ENCODE peak calls at places on chromosomes 4 and X, in seven cellular contexts. One of them, this sample, is unnamed.

GRCh38 chr4:101921370-101921769 is 130.8 kb downstream of the BANK1 start:
- DNase-seq in A549: no peak
- DNase-seq in A673: no peak
- DNase-seq in fibroblast of lung: no peak
- DNase-seq in astrocyte of the spinal cord: no peak
- DNase-seq in psoas muscle: no peak
- DNase-seq in IMR-90: no peak
- DNase-seq in this sample: no peak

GRCh38 chr4:91746551-91746950 is 557.2 kb upstream of the GRID2 start:
- DNase-seq in A549: no peak
- DNase-seq in A673: no peak
- DNase-seq in fibroblast of lung: no peak
- DNase-seq in astrocyte of the spinal cord: no peak
- DNase-seq in psoas muscle: no peak
- DNase-seq in IMR-90: no peak
- DNase-seq in this sample: no peak

GRCh38 chrX:103376118-103376978 is at the start of gene BEX3:
- DNase-seq in A549: peak; percentile 48
- DNase-seq in A673: peak; percentile 72
- DNase-seq in fibroblast of lung: peak; percentile 62
- DNase-seq in astrocyte of the spinal cord: peak; percentile 52
- DNase-seq in psoas muscle: peak; percentile 41
- DNase-seq in IMR-90: peak; percentile 59
- DNase-seq in this sample: no peak

GRCh38 chr4:168587326-168588125 is 90.7 kb downstream of the PALLD start:
- DNase-seq in A549: peak; percentile 38
- DNase-seq in A673: no peak
- DNase-seq in fibroblast of lung: peak; percentile 81
- DNase-seq in astrocyte of the spinal cord: peak; percentile 89
- DNase-seq in psoas muscle: peak; percentile 29
- DNase-seq in IMR-90: peak; percentile 88
- DNase-seq in this sample: no peak

GRCh38 chr4:52701207-52701606 is 42.1 kb upstream of the USP46 start:
- DNase-seq in A549: no peak
- DNase-seq in A673: no peak
- DNase-seq in fibroblast of lung: no peak
- DNase-seq in astrocyte of the spinal cord: no peak
- DNase-seq in psoas muscle: no peak
- DNase-seq in IMR-90: no peak
- DNase-seq in this sample: no peak

GRCh38 chrX:109880629-109881028 is 122.3 kb upstream of the TMEM164 start:
- DNase-seq in A549: no peak
- DNase-seq in A673: no peak
- DNase-seq in fibroblast of lung: no peak
- DNase-seq in astrocyte of the spinal cord: no peak
- DNase-seq in psoas muscle: no peak
- DNase-seq in IMR-90: no peak
- DNase-seq in this sample: no peak

GRCh38 chrX:133516691-133517090 is 101.4 kb upstream of the GPC4 start:
- DNase-seq in A549: no peak
- DNase-seq in A673: no peak
- DNase-seq in fibroblast of lung: peak; percentile 44
- DNase-seq in astrocyte of the spinal cord: no peak
- DNase-seq in psoas muscle: no peak
- DNase-seq in IMR-90: no peak
- DNase-seq in this sample: no peak

GRCh38 chr4:101753702-101754101 is 36.8 kb upstream of the BANK1 start:
- DNase-seq in A549: no peak
- DNase-seq in A673: no peak
- DNase-seq in fibroblast of lung: no peak
- DNase-seq in astrocyte of the spinal cord: no peak
- DNase-seq in psoas muscle: no peak
- DNase-seq in IMR-90: no peak
- DNase-seq in this sample: no peak

GRCh38 chr4:11165052-11165451 is 263.6 kb downstream of the HS3ST1 start:
- DNase-seq in A549: no peak
- DNase-seq in A673: no peak
- DNase-seq in fibroblast of lung: no peak
- DNase-seq in astrocyte of the spinal cord: peak; percentile 36
- DNase-seq in psoas muscle: no peak
- DNase-seq in IMR-90: no peak
- DNase-seq in this sample: no peak

GRCh38 chr4:43855283-43855682 is 593.3 kb downstream of the KCTD8 start:
- DNase-seq in A549: no peak
- DNase-seq in A673: no peak
- DNase-seq in fibroblast of lung: no peak
- DNase-seq in astrocyte of the spinal cord: no peak
- DNase-seq in psoas muscle: no peak
- DNase-seq in IMR-90: no peak
- DNase-seq in this sample: no peak

DNA sequence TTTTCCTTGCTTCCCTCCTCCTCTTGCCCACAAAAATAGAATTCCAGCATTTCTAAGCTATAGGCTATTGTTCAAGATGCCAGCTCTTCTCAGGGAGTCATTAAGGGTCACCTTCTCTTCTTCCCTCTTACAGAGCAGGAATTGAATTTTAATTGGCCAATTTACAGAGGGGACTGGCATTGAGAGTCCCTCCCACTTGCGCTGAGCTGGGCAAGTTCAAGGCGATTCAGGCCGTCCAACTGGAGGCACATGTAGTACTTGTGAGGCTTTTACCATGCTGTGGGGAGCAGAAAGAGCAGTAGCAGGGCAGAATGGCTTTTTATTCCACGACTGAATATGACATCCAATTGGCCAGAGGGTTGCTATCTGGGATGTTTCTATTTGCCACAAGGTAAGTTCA is 181.9 kb downstream of the SOWAHB start:
- DNase-seq in A549: no peak
- DNase-seq in A673: no peak
- DNase-seq in fibroblast of lung: no peak
- DNase-seq in astrocyte of the spinal cord: no peak
- DNase-seq in psoas muscle: no peak
- DNase-seq in IMR-90: no peak
- DNase-seq in this sample: no peak
- H3K4me3 ChIP-seq in A549: no peak overlapping the region
- H3K4me3 ChIP-seq in A673: no peak overlapping the region
- H3K4me3 ChIP-seq in fibroblast of lung: no peak overlapping the region
- H3K4me3 ChIP-seq in astrocyte of the spinal cord: no peak overlapping the region
- H3K4me3 ChIP-seq in psoas muscle: no peak overlapping the region
- H3K4me3 ChIP-seq in IMR-90: no peak overlapping the region
- H3K4me3 ChIP-seq in this sample: no peak overlapping the region

GRCh38 chr4:57116245-57116644 is 6.1 kb upstream of the IGFBP7 start:
- DNase-seq in A549: no peak
- DNase-seq in A673: no peak
- DNase-seq in fibroblast of lung: no peak
- DNase-seq in astrocyte of the spinal cord: no peak
- DNase-seq in psoas muscle: no peak
- DNase-seq in IMR-90: no peak
- DNase-seq in this sample: no peak

GRCh38 chr4:57122959-57123358 is 12.8 kb upstream of the IGFBP7 start:
- DNase-seq in A549: no peak
- DNase-seq in A673: no peak
- DNase-seq in fibroblast of lung: no peak
- DNase-seq in astrocyte of the spinal cord: no peak
- DNase-seq in psoas muscle: no peak
- DNase-seq in IMR-90: no peak
- DNase-seq in this sample: no peak

GRCh38 chr4:57114973-57115372 is 4.8 kb upstream of the IGFBP7 start:
- DNase-seq in A549: no peak
- DNase-seq in A673: no peak
- DNase-seq in fibroblast of lung: no peak
- DNase-seq in astrocyte of the spinal cord: peak; percentile 62
- DNase-seq in psoas muscle: no peak
- DNase-seq in IMR-90: peak; percentile 75
- DNase-seq in this sample: no peak

GRCh38 chr4:57124145-57124544 is 14.0 kb upstream of the IGFBP7 start:
- DNase-seq in A549: no peak
- DNase-seq in A673: no peak
- DNase-seq in fibroblast of lung: no peak
- DNase-seq in astrocyte of the spinal cord: no peak
- DNase-seq in psoas muscle: no peak
- DNase-seq in IMR-90: no peak
- DNase-seq in this sample: no peak

GRCh38 chr4:57119054-57119651 is 9.0 kb upstream of the IGFBP7 start:
- DNase-seq in A549: no peak
- DNase-seq in A673: peak; percentile 44
- DNase-seq in fibroblast of lung: peak; percentile 84
- DNase-seq in astrocyte of the spinal cord: peak; percentile 93
- DNase-seq in psoas muscle: peak; percentile 43
- DNase-seq in IMR-90: peak; percentile 96
- DNase-seq in this sample: no peak
- H3K4me3 ChIP-seq in A549: no peak overlapping the region
- H3K4me3 ChIP-seq in A673: no peak overlapping the region
- H3K4me3 ChIP-seq in fibroblast of lung: peak overlapping the region; percentile 26
- H3K4me3 ChIP-seq in astrocyte of the spinal cord: no peak overlapping the region
- H3K4me3 ChIP-seq in psoas muscle: peak overlapping the region; percentile 26
- H3K4me3 ChIP-seq in IMR-90: peak overlapping the region; percentile 33
- H3K4me3 ChIP-seq in this sample: no peak overlapping the region

GRCh38 chrX:3244955-3245354 is 101.5 kb downstream of the MXRA5 start:
- DNase-seq in A549: no peak
- DNase-seq in A673: no peak
- DNase-seq in fibroblast of lung: no peak
- DNase-seq in astrocyte of the spinal cord: no peak
- DNase-seq in psoas muscle: no peak
- DNase-seq in IMR-90: no peak
- DNase-seq in this sample: no peak

DNA sequence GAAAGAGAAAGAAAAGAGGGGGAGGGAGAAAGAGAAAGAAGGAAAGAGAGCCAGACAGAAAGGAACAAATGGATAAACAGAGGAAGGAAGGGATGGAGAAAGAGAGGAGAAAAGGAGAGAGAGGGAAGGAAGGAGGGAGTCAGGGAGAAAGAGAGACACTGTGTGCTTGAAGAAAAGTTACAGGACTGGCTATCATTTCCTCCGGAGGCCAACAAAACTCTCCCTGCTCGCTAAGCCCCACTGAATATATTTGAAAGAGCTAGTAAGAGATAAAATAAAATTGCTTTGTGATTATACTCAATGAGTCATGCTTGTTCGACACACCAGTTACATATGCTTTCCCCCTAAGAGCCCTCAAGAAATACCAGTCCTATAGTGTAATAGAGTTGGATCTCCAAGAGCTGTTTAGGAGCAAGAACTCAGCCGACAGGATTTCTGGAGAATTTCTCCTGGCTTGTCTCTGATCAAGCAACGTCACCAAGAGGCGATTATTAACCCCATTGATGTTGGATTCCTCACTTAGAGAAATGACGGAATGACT is 102.2 kb downstream of the MXRA5 start:
- DNase-seq in A549: no peak
- DNase-seq in A673: peak; percentile 27
- DNase-seq in fibroblast of lung: peak; percentile 77
- DNase-seq in astrocyte of the spinal cord: peak; percentile 89
- DNase-seq in psoas muscle: no peak
- DNase-seq in IMR-90: peak; percentile 91
- DNase-seq in this sample: no peak
- H3K4me3 ChIP-seq in A549: no peak overlapping the region
- H3K4me3 ChIP-seq in A673: no peak overlapping the region
- H3K4me3 ChIP-seq in fibroblast of lung: no peak overlapping the region
- H3K4me3 ChIP-seq in astrocyte of the spinal cord: no peak overlapping the region
- H3K4me3 ChIP-seq in psoas muscle: no peak overlapping the region
- H3K4me3 ChIP-seq in IMR-90: peak overlapping the region; percentile 44
- H3K4me3 ChIP-seq in this sample: no peak overlapping the region

DNA sequence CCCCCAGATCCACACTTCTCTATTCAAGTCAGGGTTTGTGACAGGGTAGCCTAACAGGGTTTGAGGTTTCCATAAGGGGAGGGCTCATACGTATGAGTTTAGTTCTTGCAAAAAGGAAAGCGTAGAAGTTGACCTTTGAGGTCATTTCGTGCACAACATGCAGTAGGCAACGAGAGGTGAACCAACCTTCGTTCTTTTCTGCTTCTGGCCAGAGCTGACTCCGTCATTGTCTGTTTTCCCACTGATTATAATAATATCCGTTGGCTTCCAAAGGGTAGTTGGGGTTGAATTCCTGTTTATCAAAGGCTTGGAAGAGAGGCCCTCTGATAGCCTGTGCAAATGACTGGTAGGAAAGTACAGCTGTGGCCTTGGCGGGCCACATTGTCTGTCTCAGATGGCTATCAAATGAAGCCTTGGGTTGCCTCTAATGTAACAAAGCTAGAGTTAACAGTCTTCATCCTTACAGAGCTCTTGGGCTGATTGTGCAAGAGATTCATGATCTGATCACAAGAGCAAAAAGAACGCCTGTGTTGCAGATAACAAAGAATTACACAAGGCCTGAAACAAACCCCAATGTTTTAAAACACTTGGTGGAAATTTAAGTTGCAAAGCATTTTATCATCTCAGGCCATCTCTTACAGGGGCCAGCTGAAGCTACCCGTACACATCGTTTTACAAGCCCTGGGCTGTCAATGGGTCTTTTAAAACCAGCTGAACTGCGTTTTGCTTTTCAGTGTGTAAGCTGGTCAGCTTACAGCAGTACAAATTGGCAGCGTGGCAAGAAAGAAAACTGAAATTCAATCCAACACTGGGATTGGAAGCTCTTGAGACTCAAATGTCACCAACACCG is 46.1 kb upstream of the FAM9C start:
- DNase-seq in A549: no peak
- DNase-seq in A673: no peak
- DNase-seq in fibroblast of lung: peak; percentile 80
- DNase-seq in astrocyte of the spinal cord: no peak
- DNase-seq in psoas muscle: no peak
- DNase-seq in IMR-90: peak; percentile 51
- DNase-seq in this sample: no peak
- H3K4me3 ChIP-seq in A549: no peak overlapping the region
- H3K4me3 ChIP-seq in A673: no peak overlapping the region
- H3K4me3 ChIP-seq in fibroblast of lung: no peak overlapping the region
- H3K4me3 ChIP-seq in astrocyte of the spinal cord: no peak overlapping the region
- H3K4me3 ChIP-seq in psoas muscle: no peak overlapping the region
- H3K4me3 ChIP-seq in IMR-90: no peak overlapping the region
- H3K4me3 ChIP-seq in this sample: no peak overlapping the region

DNA sequence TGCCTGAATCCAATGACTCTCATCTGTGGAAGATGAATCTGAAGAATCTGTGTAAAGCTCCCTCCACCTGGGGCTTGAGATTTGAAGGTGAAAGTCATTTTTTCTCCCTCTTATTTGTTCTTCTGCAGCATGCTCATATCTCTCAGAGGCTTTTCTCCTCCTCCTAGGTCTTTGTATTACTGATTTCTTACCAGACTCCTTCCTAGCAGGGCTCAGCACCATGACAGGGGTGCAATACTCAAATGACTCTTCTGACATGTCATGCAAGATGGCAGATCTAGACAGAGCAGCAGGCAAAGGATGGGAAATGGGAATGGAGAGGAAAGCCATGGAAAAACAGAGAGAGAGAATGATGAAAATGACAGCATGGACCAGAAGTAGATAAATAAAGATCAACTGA is 118.3 kb downstream of the TMA16 start:
- DNase-seq in A549: no peak
- DNase-seq in A673: no peak
- DNase-seq in fibroblast of lung: no peak
- DNase-seq in astrocyte of the spinal cord: no peak
- DNase-seq in psoas muscle: no peak
- DNase-seq in IMR-90: no peak
- DNase-seq in this sample: no peak
- H3K4me3 ChIP-seq in A549: no peak overlapping the region
- H3K4me3 ChIP-seq in A673: no peak overlapping the region
- H3K4me3 ChIP-seq in fibroblast of lung: no peak overlapping the region
- H3K4me3 ChIP-seq in astrocyte of the spinal cord: no peak overlapping the region
- H3K4me3 ChIP-seq in psoas muscle: peak overlapping the region; percentile 34
- H3K4me3 ChIP-seq in IMR-90: no peak overlapping the region
- H3K4me3 ChIP-seq in this sample: no peak overlapping the region

GRCh38 chrX:119605398-119605738 is 856 bp downstream of the NKRF start:
- DNase-seq in A549: peak; percentile 28
- DNase-seq in A673: peak; percentile 6
- DNase-seq in fibroblast of lung: no peak
- DNase-seq in astrocyte of the spinal cord: no peak
- DNase-seq in psoas muscle: no peak
- DNase-seq in IMR-90: no peak
- DNase-seq in this sample: no peak
- H3K4me3 ChIP-seq in A549: peak overlapping the region; percentile 95
- H3K4me3 ChIP-seq in A673: peak overlapping the region; percentile 69
- H3K4me3 ChIP-seq in fibroblast of lung: peak overlapping the region; percentile 68
- H3K4me3 ChIP-seq in astrocyte of the spinal cord: peak overlapping the region; percentile 79
- H3K4me3 ChIP-seq in psoas muscle: peak overlapping the region; percentile 71
- H3K4me3 ChIP-seq in IMR-90: peak overlapping the region; percentile 97
- H3K4me3 ChIP-seq in this sample: peak overlapping the region; percentile 75